ENCODE peak calls at places on chromosomes 13 and 19, in ten cellular contexts. E, B, P, K, A, M, F, G, T and O are unnamed samples.

GRCh38 chr13:114146629-114147028 is 14.2 kb upstream of the RASA3 start:
- ATAC-seq in A (peak; percentile 80), B (peak; percentile 44), M (no peak), P (no peak), G (peak; percentile 69), F (no peak), K (no peak), E (peak; percentile 72), T (peak; percentile 48), O (no peak)

GRCh38 chr13:30718661-30719520 is 16.5 kb upstream of the ALOX5AP start:
- ATAC-seq in E (peak; percentile 94), A (no peak), G (peak; percentile 87), M (no peak), B (peak; percentile 11), F (peak; percentile 11), T (peak; percentile 84), P (no peak), K (no peak), O (no peak)

GRCh38 chr13:95315752-95316151 is 14.5 kb upstream of the ABCC4 start:
- ATAC-seq in M (no peak), G (no peak), K (no peak), A (no peak), T (no peak), P (no peak), B (no peak), E (no peak), F (no peak), O (no peak)

GRCh38 chr13:51066091-51066831 is 44.8 kb downstream of the C13orf42 start:
- ATAC-seq in T (no peak), B (peak; percentile 55), E (no peak), G (no peak), F (peak; percentile 9), A (peak; percentile 34), K (peak; percentile 51), P (peak; percentile 33), M (peak; percentile 57), O (peak; percentile 27)

GRCh38 chr13:44238011-44238421 is 135.6 kb upstream of the SERP2 start:
- ATAC-seq in K (peak; percentile 16), E (no peak), F (no peak), A (no peak), T (no peak), G (no peak), M (no peak), B (no peak), P (no peak), O (no peak)

GRCh38 chr13:82407321-82407720 is 1475.0 kb downstream of the SLITRK1 start:
- ATAC-seq in F (no peak), K (no peak), E (no peak), B (no peak), A (no peak), P (no peak), M (no peak), T (no peak), G (no peak), O (no peak)

GRCh38 chr19:37007587-37008220 is 70.5 kb upstream of the ZNF420 start:
- ATAC-seq in A (no peak), G (no peak), M (no peak), T (no peak), P (peak; percentile 59), F (no peak), E (peak; percentile 17), K (peak; percentile 59), B (no peak), O (peak; percentile 55)

GRCh38 chr19:29872224-29872731 is 60.5 kb downstream of the CCNE1 start:
- ATAC-seq in T (peak; percentile 69), P (no peak), F (no peak), B (no peak), K (no peak), M (no peak), E (no peak), A (peak; percentile 75), G (no peak), O (no peak)

GRCh38 chr19:42202290-42202867 is 15.1 kb downstream of the DEDD2 start:
- ATAC-seq in M (no peak), E (no peak), G (no peak), K (no peak), T (no peak), A (no peak), F (no peak), P (no peak), B (no peak), O (no peak)

GRCh38 chr19:42203700-42204099 is 13.8 kb downstream of the DEDD2 start:
- ATAC-seq in T (no peak), F (no peak), P (no peak), B (no peak), A (no peak), M (no peak), G (no peak), K (no peak), E (no peak), O (no peak)

GRCh38 chr19:42200116-42200740 is 17.2 kb downstream of the DEDD2 start:
- ATAC-seq in P (no peak), T (no peak), F (no peak), M (no peak), E (no peak), B (no peak), A (no peak), K (no peak), G (no peak), O (no peak)

GRCh38 chr19:42199440-42200115 is 17.9 kb downstream of the DEDD2 start:
- ATAC-seq in P (no peak), G (no peak), F (peak; percentile 25), T (peak; percentile 28), M (no peak), A (peak; percentile 97), E (no peak), K (no peak), B (peak; percentile 77), O (peak; percentile 61)

DNA sequence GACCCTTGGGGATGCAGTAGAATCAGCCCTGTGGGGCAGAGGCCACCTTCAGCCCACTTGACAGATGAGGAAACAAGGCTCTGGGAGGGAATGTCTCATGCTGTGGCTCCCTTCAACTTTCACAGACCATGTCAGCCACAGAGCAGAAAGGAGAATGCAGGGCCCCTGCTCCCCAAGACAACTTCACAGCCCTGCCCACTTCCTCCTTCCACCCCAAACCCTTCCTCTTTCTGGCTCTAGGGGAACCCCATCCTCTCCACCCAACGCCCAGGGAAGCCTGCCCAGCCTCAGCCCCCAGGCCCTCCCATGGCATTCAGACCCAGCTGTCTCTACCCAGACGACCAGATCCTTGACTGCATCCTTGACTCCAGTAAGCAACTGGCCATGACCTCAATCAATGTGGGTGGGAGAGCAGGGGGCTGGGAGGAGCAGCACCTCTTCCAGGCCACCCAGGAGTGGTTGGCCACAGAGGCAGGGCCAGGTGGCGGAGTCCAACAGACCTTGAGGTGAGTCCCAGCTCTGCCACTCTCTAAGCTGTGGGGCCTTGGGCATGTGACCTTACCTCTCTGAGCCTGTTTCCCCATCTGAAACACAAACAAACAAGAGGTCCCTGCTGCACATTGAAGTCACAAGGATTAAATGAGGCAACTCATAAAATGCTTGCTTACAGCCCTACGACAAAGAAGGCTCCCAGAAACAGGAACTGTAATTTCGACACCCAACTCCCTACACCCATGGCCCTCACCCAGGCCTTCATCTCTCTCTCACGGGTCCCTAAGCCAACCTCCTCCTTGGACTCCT is 15.8 kb downstream of the DEDD2 start:
- ATAC-seq in A (no peak), M (no peak), E (no peak), B (peak; percentile 73), F (peak; percentile 73), P (no peak), G (no peak), T (no peak), K (peak; percentile 41), O (peak; percentile 37)
- TF ChIP-seq CTCF in A (no peak), M (no peak), E (no peak), B (no peak), F (no peak), P (no peak), G (no peak), T (no peak), K (no peak), O (no peak)

DNA sequence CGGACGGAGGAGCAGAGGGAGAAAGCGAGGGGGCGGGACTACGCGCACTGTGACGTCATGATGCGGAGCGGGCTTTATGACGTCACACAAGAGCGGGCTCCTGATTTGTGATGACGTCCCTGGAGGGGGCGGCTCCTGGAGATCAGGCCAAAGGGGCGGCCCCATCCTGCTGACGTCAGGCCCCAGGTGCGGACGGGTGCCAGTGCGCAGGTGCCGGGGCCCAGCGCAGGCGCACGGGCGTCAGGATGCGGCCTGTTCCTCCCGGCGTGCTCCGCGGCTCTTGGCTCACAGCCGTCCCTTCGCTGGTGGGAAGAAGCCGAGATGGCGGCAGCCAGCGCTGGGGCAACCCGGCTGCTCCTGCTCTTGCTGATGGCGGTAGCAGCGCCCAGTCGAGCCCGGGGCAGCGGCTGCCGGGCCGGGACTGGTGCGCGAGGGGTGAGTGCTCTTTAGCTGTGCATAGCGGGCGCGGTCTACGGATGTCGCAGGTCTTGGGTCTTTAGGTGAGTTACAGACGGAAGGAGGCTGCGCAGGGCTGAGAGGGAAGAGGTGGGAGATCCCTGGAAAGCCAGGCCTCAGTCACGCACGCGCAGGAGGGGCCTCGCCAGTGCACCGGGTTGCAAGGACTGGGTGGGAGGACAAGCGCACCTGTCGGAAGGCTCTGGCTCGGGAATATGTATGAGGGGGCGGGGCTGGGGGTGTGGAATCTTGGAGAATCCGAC is at the start of the genes EMC10 and GARIN5A:
- ATAC-seq in P (peak; percentile 96), K (peak; percentile 84), M (peak; percentile 90), B (peak; percentile 99), G (no peak), F (peak; percentile 93), A (peak; percentile 96), E (peak; percentile 73), T (peak; percentile 90), O (peak; percentile 96)
- TF ChIP-seq POLR2A in P (peak; percentile 87), K (no peak), M (peak; percentile 60), B (peak; percentile 100), G (no peak), F (peak; percentile 73), A (peak; percentile 94), E (peak; percentile 96), T (peak; percentile 92), O (peak; percentile 35)

GRCh38 chr13:39685652-39686051 is 30.2 kb downstream of the COG6 start:
- ATAC-seq in E (no peak), A (no peak), P (no peak), G (no peak), F (no peak), T (no peak), M (no peak), K (no peak), B (no peak), O (no peak)

GRCh38 chr13:39682310-39682709 is 26.8 kb downstream of the COG6 start:
- ATAC-seq in M (no peak), K (no peak), A (no peak), E (no peak), P (no peak), B (peak; percentile 58), G (no peak), F (no peak), T (no peak), O (no peak)

GRCh38 chr13:39688278-39688677 is 32.8 kb downstream of the COG6 start:
- ATAC-seq in F (no peak), K (no peak), M (no peak), T (no peak), P (no peak), B (no peak), E (no peak), A (no peak), G (no peak), O (no peak)

GRCh38 chr13:39684531-39685137 is 29.2 kb downstream of the COG6 start:
- ATAC-seq in A (no peak), K (no peak), B (peak; percentile 60), E (no peak), P (no peak), T (peak; percentile 67), M (no peak), F (no peak), G (peak; percentile 44), O (no peak)

GRCh38 chr13:39682788-39683187 is 27.3 kb downstream of the COG6 start:
- ATAC-seq in K (no peak), E (no peak), G (no peak), P (no peak), T (no peak), A (no peak), F (no peak), B (peak; percentile 85), M (no peak), O (no peak)
- H3K27ac ChIP-seq in K (no peak overlapping the region), E (no peak overlapping the region), G (no peak overlapping the region), P (no peak overlapping the region), T (no peak overlapping the region), A (no peak overlapping the region), F (no peak overlapping the region), B (no peak overlapping the region), M (no peak overlapping the region), O (no peak overlapping the region)

DNA sequence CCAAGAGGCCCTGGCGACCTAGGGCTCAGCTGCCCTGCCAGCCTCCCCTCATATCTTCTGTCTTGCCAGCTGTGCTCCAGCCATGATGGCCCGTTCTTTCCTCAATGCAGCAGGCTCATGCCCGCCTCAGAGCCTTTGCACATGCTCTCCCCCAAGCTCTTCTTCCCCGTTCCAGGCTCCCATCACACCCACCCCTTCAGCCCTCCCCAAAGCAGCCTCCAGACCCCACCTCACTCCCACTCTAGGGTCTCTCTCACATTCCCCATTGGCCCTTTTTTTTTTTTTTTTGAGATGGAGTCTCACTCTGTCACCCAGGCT is 29.9 kb upstream of the ATP1A3 start:
- ATAC-seq in M (no peak), T (peak; percentile 15), B (no peak), A (peak; percentile 8), E (no peak), P (no peak), G (no peak), F (no peak), K (no peak), O (no peak)
- TF ChIP-seq CTCF in M (no peak), T (no peak), B (no peak), A (no peak), E (no peak), P (no peak), G (no peak), F (no peak), K (no peak), O (no peak)